ENCODE peak calls at places on chromosomes 4 and X, in nine cellular contexts. Y is GM13977, A is esophagus muscularis mucosa, V is cardiac muscle cell, F is brain microvascular endothelial cell, U is sigmoid colon, J is thoracic aorta, E is neural crest cell, C is cardiac fibroblast. Z is an unnamed sample.

GRCh38 chr4:140255467-140255866 is 101.5 kb upstream of the MAML3 start:
- DNase-seq in F (peak), Y (no peak), U (no peak), V (no peak), J (no peak), E (no peak), A (no peak), C (no peak), Z (no peak)

GRCh38 chrX:49934729-49935128 is 12.3 kb downstream of the CLCN5 start:
- DNase-seq in C (no peak), A (no peak), E (no peak), Y (no peak), F (no peak), J (no peak), V (no peak), U (no peak), Z (no peak)

GRCh38 chrX:18422886-18423285 is 2.5 kb upstream of the CDKL5 start:
- DNase-seq in F (no peak), J (no peak), V (no peak), Y (no peak), E (no peak), U (no peak), A (no peak), C (peak), Z (no peak)

GRCh38 chrX:101619336-101619735 is 1.5 kb upstream of the ARMCX6 start:
- DNase-seq in A (no peak), U (no peak), Y (no peak), E (no peak), V (peak), J (no peak), C (no peak), F (no peak), Z (no peak)

GRCh38 chr4:30825008-30825765 is 105.0 kb downstream of the PCDH7 start:
- DNase-seq in V (no peak), J (no peak), Y (no peak), A (no peak), U (no peak), E (no peak), C (no peak), F (peak), Z (no peak)

GRCh38 chrX:68840256-68840655 is 11.4 kb downstream of the EFNB1 start:
- DNase-seq in Y (no peak), E (no peak), A (no peak), F (no peak), U (peak), V (no peak), C (no peak), J (no peak), Z (no peak)

GRCh38 chrX:18410038-18410437 is 15.4 kb upstream of the CDKL5 start:
- DNase-seq in F (peak), Y (no peak), J (no peak), V (peak), C (peak), A (no peak), U (no peak), E (no peak), Z (no peak)

GRCh38 chr4:96767815-96768480 is 928.1 kb downstream of the PDHA2 start:
- DNase-seq in V (no peak), A (no peak), E (no peak), C (peak), Y (no peak), F (no peak), U (no peak), J (no peak), Z (no peak)

GRCh38 chrX:40009462-40009851 is 88.3 kb downstream of the BCOR start:
- DNase-seq in J (no peak), U (no peak), V (peak), F (no peak), A (no peak), E (no peak), C (no peak), Y (no peak), Z (no peak)

GRCh38 chr4:55033296-55033695 is 92.1 kb downstream of the KDR start:
- DNase-seq in C (no peak), A (no peak), J (no peak), V (no peak), U (no peak), F (peak), Y (no peak), E (no peak), Z (no peak)

GRCh38 chr4:125319311-125319710 is 4.6 kb downstream of the FAT4 start:
- DNase-seq in A (no peak), V (no peak), U (no peak), C (no peak), Y (no peak), F (no peak), J (no peak), E (no peak), Z (no peak)

GRCh38 chrX:329291-329910 is 10.8 kb upstream of the GTPBP6 start:
- DNase-seq in U (peak), F (no peak), A (no peak), E (no peak), V (no peak), J (no peak), C (no peak), Y (no peak), Z (no peak)

GRCh38 chr4:112604590-112604989 is 32.1 kb downstream of the ZGRF1 start:
- DNase-seq in F (peak), U (no peak), V (peak), E (peak), C (peak), A (no peak), J (no peak), Y (peak), Z (peak)

GRCh38 chrX:57772637-57773036 is 92.6 kb upstream of the NLRP2B start:
- DNase-seq in A (no peak), Y (no peak), E (no peak), C (no peak), U (no peak), V (no peak), J (no peak), F (no peak), Z (no peak)

GRCh38 chr4:68129793-68130192 is at the start of gene TMPRSS11F:
- DNase-seq in F (no peak), A (no peak), C (no peak), V (no peak), Y (no peak), J (no peak), E (no peak), U (no peak), Z (no peak)

GRCh38 chr4:143140696-143141095 is 44.0 kb upstream of the USP38 start:
- DNase-seq in J (no peak), A (no peak), U (no peak), E (no peak), C (no peak), Y (no peak), V (no peak), F (no peak), Z (no peak)

GRCh38 chrX:111395132-111395531 is 16.9 kb downstream of the DCX start:
- DNase-seq in Y (no peak), F (no peak), J (no peak), V (no peak), A (no peak), U (no peak), C (no peak), E (no peak), Z (no peak)

GRCh38 chr4:53026233-53026632 is 164.1 kb downstream of the RASL11B start:
- DNase-seq in E (no peak), Y (no peak), A (no peak), J (no peak), F (no peak), V (no peak), U (no peak), C (no peak), Z (no peak)

DNA sequence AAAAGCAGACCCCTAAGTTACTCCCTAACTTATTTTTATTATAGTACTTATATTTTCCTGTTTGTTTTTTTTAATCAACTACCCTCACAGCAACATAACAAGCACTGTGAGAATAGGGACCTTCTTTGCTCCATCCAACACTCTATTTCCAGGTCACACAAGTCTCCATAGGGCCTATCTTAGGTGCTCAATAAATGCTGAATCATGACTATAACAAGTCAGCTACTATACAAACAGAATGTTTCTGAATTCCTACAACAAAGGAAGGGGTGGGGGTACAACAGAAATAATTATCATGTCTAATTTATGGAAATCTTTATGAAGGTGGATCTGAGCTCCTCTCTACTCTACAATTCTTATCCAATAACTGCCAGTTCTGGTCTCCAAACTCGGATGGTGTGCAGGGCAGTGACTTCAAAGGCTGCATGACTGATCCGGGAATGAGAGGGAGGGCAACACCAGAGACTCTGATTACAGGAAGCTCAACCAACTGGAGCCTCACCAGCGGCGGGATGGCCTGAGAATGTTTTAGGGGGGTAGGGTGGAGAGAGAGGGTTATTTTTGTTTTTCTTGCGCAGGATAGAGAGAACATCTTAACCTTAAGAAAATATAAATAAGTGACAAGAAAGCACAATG is 71.1 kb downstream of the HADH start:
- DNase-seq in A (no peak), Y (no peak), C (no peak), U (no peak), J (no peak), V (no peak), E (no peak), F (no peak), Z (no peak)
- TF ChIP-seq CTCF in A (no peak), Y (no peak), C (no peak), U (no peak), J (no peak), V (no peak), E (no peak), F (no peak), Z (no peak)

GRCh38 chrX:23952984-23953907 is 45.4 kb downstream of the CXorf58 start:
- DNase-seq in F (no peak), A (no peak), C (peak), Y (peak), E (no peak), U (no peak), J (no peak), V (peak), Z (no peak)

GRCh38 chrX:23954396-23954795 is 46.6 kb downstream of the CXorf58 start:
- DNase-seq in J (no peak), A (no peak), C (no peak), Y (no peak), F (no peak), U (no peak), E (no peak), V (no peak), Z (no peak)

GRCh38 chrX:23952401-23952800 is 44.6 kb downstream of the CXorf58 start:
- DNase-seq in F (no peak), A (no peak), C (no peak), J (no peak), V (no peak), E (no peak), Y (no peak), U (no peak), Z (no peak)

GRCh38 chrX:23959781-23960180 is 52.0 kb downstream of the CXorf58 start:
- DNase-seq in U (no peak), A (no peak), J (no peak), C (no peak), F (no peak), Y (no peak), E (no peak), V (no peak), Z (no peak)

GRCh38 chrX:23953908-23954269 is 46.1 kb downstream of the CXorf58 start:
- DNase-seq in A (no peak), E (no peak), C (no peak), Y (no peak), U (no peak), F (no peak), V (no peak), J (no peak), Z (no peak)
- TF ChIP-seq CTCF in A (no peak), E (peak), C (no peak), Y (no peak), U (no peak), F (peak), V (no peak), J (no peak), Z (no peak)

GRCh38 chr4:64508089-64508488 is 98.8 kb upstream of the TECRL start:
- DNase-seq in F (no peak), J (no peak), E (no peak), C (no peak), U (no peak), V (no peak), A (no peak), Y (no peak), Z (no peak)
- TF ChIP-seq CTCF in F (no peak), J (no peak), E (no peak), C (no peak), U (no peak), V (no peak), A (no peak), Y (no peak), Z (no peak)

GRCh38 chrX:34578237-34578636 is 78.8 kb downstream of the TMEM47 start:
- DNase-seq in V (peak), U (no peak), C (peak), Y (no peak), F (peak), E (peak), A (no peak), J (no peak), Z (peak)
- TF ChIP-seq CTCF in V (peak), U (no peak), C (peak), Y (peak), F (peak), E (peak), A (peak), J (peak), Z (peak)

GRCh38 chr4:168633071-168633470 is 136.2 kb downstream of the PALLD start:
- DNase-seq in A (no peak), C (no peak), Y (no peak), E (no peak), F (no peak), V (no peak), U (no peak), J (no peak), Z (no peak)

GRCh38 chr4:168629561-168629960 is 132.7 kb downstream of the PALLD start:
- DNase-seq in F (no peak), V (no peak), E (no peak), A (no peak), J (no peak), C (no peak), Y (no peak), U (no peak), Z (no peak)

GRCh38 chr4:168630445-168631187 is 133.8 kb downstream of the PALLD start:
- DNase-seq in V (no peak), C (no peak), J (no peak), Y (no peak), E (no peak), U (no peak), A (no peak), F (peak), Z (no peak)

GRCh38 chr4:168632246-168632832 is 135.5 kb downstream of the PALLD start:
- DNase-seq in A (no peak), J (no peak), Y (no peak), C (no peak), E (no peak), U (no peak), V (peak), F (no peak), Z (no peak)

DNA sequence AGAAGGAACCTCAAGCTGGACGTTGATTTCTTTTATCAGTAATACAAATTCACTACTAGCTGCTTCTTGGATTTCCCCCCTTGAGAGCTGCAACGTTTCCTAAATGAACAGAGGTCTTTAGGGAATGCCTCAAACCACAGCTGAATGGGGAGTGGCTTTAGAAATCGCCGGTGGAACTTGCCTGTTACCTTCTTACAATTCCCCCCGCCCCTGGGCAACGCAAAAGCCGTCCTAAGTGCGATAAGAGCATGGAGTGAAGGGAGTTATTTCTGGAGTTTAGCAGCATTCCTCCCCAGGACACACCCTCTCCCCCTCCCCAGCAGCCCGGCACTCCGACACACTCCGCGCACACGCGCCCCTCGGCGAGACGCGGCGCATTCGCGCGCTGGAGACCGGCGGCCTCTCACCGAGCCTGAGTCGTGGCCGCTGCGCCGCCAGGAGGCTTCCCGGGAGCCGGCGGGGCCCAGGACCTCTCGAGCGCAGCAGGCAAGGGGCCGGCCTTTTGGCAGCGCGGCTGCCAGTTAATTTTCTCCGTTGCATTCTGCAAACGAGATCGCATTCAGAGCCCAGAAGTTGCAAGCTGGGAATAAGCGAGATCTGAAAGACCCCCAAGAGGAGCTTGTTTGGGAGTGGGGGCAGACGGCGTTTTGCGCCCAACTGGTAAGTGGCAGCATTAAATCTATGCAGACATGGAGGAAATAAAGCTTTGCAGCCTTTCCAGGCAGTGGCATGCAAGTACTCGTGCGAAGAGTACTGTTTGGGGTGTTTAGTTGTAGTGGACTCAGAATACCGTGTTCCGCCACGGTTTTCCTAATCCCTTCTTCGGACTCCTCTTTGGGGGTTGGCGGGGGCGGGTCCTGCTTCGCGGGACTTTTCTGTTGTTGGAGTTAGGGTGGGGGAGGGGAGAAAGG is 134.6 kb downstream of the PALLD start:
- DNase-seq in J (no peak), C (peak), E (peak), Y (no peak), U (peak), A (no peak), V (peak), F (peak), Z (no peak)
- TF ChIP-seq CTCF in J (peak), C (peak), E (peak), Y (no peak), U (peak), A (peak), V (peak), F (peak), Z (peak)

DNA sequence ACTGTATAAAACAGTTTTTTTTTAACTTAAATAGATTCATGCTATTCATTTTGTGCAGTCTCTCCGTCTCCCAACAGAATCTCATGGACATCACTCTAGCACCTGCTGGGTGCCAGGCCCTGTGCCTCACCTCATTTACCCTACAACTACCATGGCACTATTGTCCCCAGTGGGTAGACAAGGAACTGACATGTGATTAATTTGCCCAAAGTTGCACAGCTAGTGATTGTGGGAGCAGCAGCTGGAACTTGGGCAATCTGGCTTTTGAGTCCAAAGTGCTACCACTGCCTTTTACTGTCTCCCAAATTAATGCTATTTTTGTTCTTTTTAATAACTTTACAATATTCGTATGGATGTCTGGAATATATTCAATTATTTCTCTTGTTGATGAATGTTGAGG is 11.2 kb upstream of the PGRMC2 start:
- DNase-seq in V (no peak), C (no peak), A (no peak), E (no peak), Y (no peak), J (no peak), U (no peak), F (no peak), Z (no peak)
- TF ChIP-seq CTCF in V (no peak), C (no peak), A (no peak), E (peak), Y (no peak), J (no peak), U (no peak), F (no peak), Z (no peak)

GRCh38 chr4:59248313-59248712 is 1951.8 kb upstream of the ADGRL3 start:
- DNase-seq in E (no peak), C (no peak), U (no peak), Y (no peak), J (no peak), F (no peak), V (no peak), A (no peak), Z (no peak)

GRCh38 chr4:59249110-59249509 is 1951.0 kb upstream of the ADGRL3 start:
- DNase-seq in A (no peak), Y (no peak), F (no peak), V (no peak), E (no peak), C (no peak), J (no peak), U (no peak), Z (no peak)

GRCh38 chr4:59243038-59243437 is 1957.1 kb upstream of the ADGRL3 start:
- DNase-seq in J (no peak), F (no peak), A (no peak), V (no peak), Y (no peak), U (no peak), E (no peak), C (no peak), Z (no peak)

DNA sequence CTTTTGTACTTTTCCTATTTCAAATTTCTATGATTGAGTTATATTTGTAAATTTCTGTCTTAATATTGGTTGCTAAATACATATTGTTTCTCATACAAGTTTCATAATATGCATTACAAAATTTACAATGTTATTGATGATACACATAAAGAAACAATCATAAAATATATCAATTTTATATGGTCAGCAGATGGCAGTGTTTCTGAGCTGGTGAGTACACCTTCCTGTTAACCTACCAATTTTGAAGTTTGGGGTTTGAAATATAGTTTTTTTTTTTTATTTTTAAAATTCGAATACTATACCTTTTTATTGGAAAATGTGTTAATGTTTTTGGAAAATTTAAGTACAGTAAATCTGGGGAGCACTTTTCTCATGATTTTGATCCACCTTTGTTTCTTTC is 1953.1 kb upstream of the ADGRL3 start:
- DNase-seq in E (no peak), J (no peak), A (no peak), C (no peak), F (no peak), U (no peak), V (peak), Y (no peak), Z (no peak)
- TF ChIP-seq CTCF in E (peak), J (no peak), A (no peak), C (peak), F (peak), U (no peak), V (no peak), Y (peak), Z (no peak)

Z was measured in AG09319.